ENCODE peak calls at places on chromosomes 5 and 9, in seven cellular contexts. B is AG08396; I is stimulated activated CD4-positive, alpha-beta T cell treated with anti-CD3 and anti-CD28 coated beads, TNF-alpha, amount 100 ng/mL, for 4 hours; K is fibroblast of mammary gland; H is mucosa of gallbladder; J is tibial nerve; L is Caki2. O is an unnamed sample.

GRCh38 chr5:148939676-148940075 is 113.3 kb downstream of the ADRB2 start:
- DNase-seq in B (peak; percentile 42), I (no peak), K (peak; percentile 60), H (no peak), J (no peak), L (no peak), O (no peak)

GRCh38 chr5:142386151-142387021 is 61.6 kb upstream of the SPRY4 start:
- DNase-seq in B (no peak), I (no peak), K (peak; percentile 19), H (no peak), J (no peak), L (no peak), O (no peak)

GRCh38 chr5:126054593-126055347 is 368.4 kb upstream of the GRAMD2B start:
- DNase-seq in B (no peak), I (no peak), K (no peak), H (no peak), J (no peak), L (peak; percentile 52), O (no peak)

GRCh38 chr5:42930934-42931333 is 109.2 kb downstream of the ANXA2R start:
- DNase-seq in B (no peak), I (no peak), K (peak; percentile 23), H (no peak), J (no peak), L (no peak), O (no peak)

GRCh38 chr9:128781186-128782070 is 5.6 kb upstream of the TBC1D13 start:
- DNase-seq in B (no peak), I (no peak), K (no peak), H (no peak), J (no peak), L (no peak), O (no peak)

GRCh38 chr9:136054798-136055714 is 40.0 kb downstream of the NACC2 start:
- DNase-seq in B (peak; percentile 7), I (no peak), K (no peak), H (no peak), J (no peak), L (no peak), O (no peak)

GRCh38 chr5:173969167-173970049 is 19.6 kb upstream of the C5orf47 start:
- DNase-seq in B (peak; percentile 83), I (no peak), K (peak; percentile 25), H (no peak), J (no peak), L (peak; percentile 48), O (no peak)

GRCh38 chr9:112754578-112754977 is 4.0 kb downstream of the SNX30 start:
- DNase-seq in B (no peak), I (no peak), K (peak; percentile 52), H (no peak), J (no peak), L (no peak), O (no peak)

GRCh38 chr5:140141241-140141640 is 15.5 kb downstream of the IGIP start:
- DNase-seq in B (peak; percentile 44), I (no peak), K (peak; percentile 40), H (no peak), J (peak; percentile 16), L (no peak), O (peak; percentile 79)